ENCODE peak calls at places on chromosome X, in seven cellular contexts. E is IMR-90, N is fibroblast of lung, A is HFF-Myc, P is left lung, U is mesendoderm, R is NB4. Q is an unnamed sample.

GRCh38 chrX:65821721-65822496 is 154.5 kb downstream of the MSN start:
- DNase-seq in E (no peak), N (no peak), A (no peak), P (peak), U (peak), R (no peak), Q (no peak)

GRCh38 chrX:23434356-23434884 is 99.8 kb downstream of the PTCHD1 start:
- DNase-seq in E (peak), N (peak), A (no peak), P (peak), U (no peak), R (no peak), Q (no peak)

GRCh38 chrX:154082396-154083133 is 15.0 kb downstream of the MECP2 start:
- DNase-seq in E (peak), N (peak), A (peak), P (no peak), U (no peak), R (no peak), Q (peak)

GRCh38 chrX:123731987-123732678 is 719 bp downstream of the THOC2 start:
- DNase-seq in E (peak), N (peak), A (no peak), P (no peak), U (peak), R (peak), Q (peak)

GRCh38 chrX:50106051-50106450 is 94.8 kb downstream of the AKAP4 start:
- DNase-seq in E (no peak), N (no peak), A (no peak), P (no peak), U (no peak), R (no peak), Q (no peak)

GRCh38 chrX:68945603-68946228 is 116.9 kb downstream of the EFNB1 start:
- DNase-seq in E (peak), N (peak), A (no peak), P (no peak), U (peak), R (peak), Q (peak)

GRCh38 chrX:129932137-129932791 is 26.3 kb downstream of the UTP14A start:
- DNase-seq in E (peak), N (peak), A (peak), P (peak), U (peak), R (peak), Q (peak)

GRCh38 chrX:27039332-27039731 is 423.8 kb downstream of the PPP4R3C start:
- DNase-seq in E (no peak), N (no peak), A (no peak), P (no peak), U (no peak), R (no peak), Q (no peak)

GRCh38 chrX:139831689-139832456 is 101.0 kb downstream of the ATP11C start:
- DNase-seq in E (peak), N (peak), A (peak), P (no peak), U (peak), R (peak), Q (no peak)

GRCh38 chrX:49910344-49910743 is 12.1 kb upstream of the CLCN5 start:
- DNase-seq in E (no peak), N (no peak), A (no peak), P (no peak), U (no peak), R (no peak), Q (no peak)

GRCh38 chrX:12974217-12974796 is 603 bp upstream of the TMSB4X start:
- DNase-seq in E (peak), N (peak), A (no peak), P (peak), U (peak), R (peak), Q (peak)

GRCh38 chrX:110287605-110288004 is 30.3 kb downstream of the AMMECR1 start:
- DNase-seq in E (peak), N (peak), A (no peak), P (no peak), U (no peak), R (no peak), Q (no peak)

GRCh38 chrX:15505104-15505503 is 4.5 kb downstream of the BMX start:
- DNase-seq in E (no peak), N (no peak), A (no peak), P (no peak), U (no peak), R (no peak), Q (peak)

GRCh38 chrX:24395775-24396174 is 35.3 kb downstream of the SUPT20HL1 start:
- DNase-seq in E (peak), N (peak), A (peak), P (no peak), U (peak), R (peak), Q (peak)

GRCh38 chrX:45801554-45801953 is 600.9 kb upstream of the DIPK2B start:
- DNase-seq in E (peak), N (peak), A (no peak), P (no peak), U (no peak), R (peak), Q (no peak)

GRCh38 chrX:38312436-38312835 is 14.9 kb downstream of the RPGR start:
- DNase-seq in E (peak), N (peak), A (no peak), P (no peak), U (no peak), R (peak), Q (no peak)

GRCh38 chrX:153830632-153831434 is 489 bp upstream of the PDZD4 start:
- DNase-seq in E (no peak), N (no peak), A (no peak), P (no peak), U (no peak), R (no peak), Q (no peak)

GRCh38 chrX:39869846-39870601 is 227.7 kb downstream of the BCOR start:
- DNase-seq in E (peak), N (peak), A (no peak), P (no peak), U (no peak), R (peak), Q (peak)

GRCh38 chrX:79161655-79162054 is 17.2 kb downstream of the GPR174 start:
- DNase-seq in E (no peak), N (no peak), A (no peak), P (no peak), U (no peak), R (peak), Q (no peak)

GRCh38 chrX:40402771-40403533 is 177.8 kb upstream of the ATP6AP2 start:
- DNase-seq in E (peak), N (peak), A (no peak), P (peak), U (peak), R (peak), Q (peak)

GRCh38 chrX:26952213-26952612 is 510.9 kb downstream of the PPP4R3C start:
- DNase-seq in E (no peak), N (peak), A (no peak), P (no peak), U (peak), R (no peak), Q (no peak)

GRCh38 chrX:28177202-28177601 is 196.0 kb upstream of the DCAF8L1 start:
- DNase-seq in E (no peak), N (no peak), A (no peak), P (no peak), U (peak), R (peak), Q (peak)

GRCh38 chrX:30615229-30615628 is 37.7 kb upstream of the TASL start:
- DNase-seq in E (peak), N (peak), A (no peak), P (no peak), U (no peak), R (no peak), Q (no peak)

GRCh38 chrX:34810364-34810763 is 132.2 kb upstream of the FAM47B start:
- DNase-seq in E (peak), N (peak), A (peak), P (no peak), U (no peak), R (peak), Q (no peak)

GRCh38 chrX:2243913-2244460 is 256.8 kb downstream of the DHRSX start:
- DNase-seq in E (peak), N (peak), A (peak), P (no peak), U (no peak), R (no peak), Q (peak)

GRCh38 chrX:152206426-152206825 is 68.0 kb upstream of the MAGEA10 start:
- DNase-seq in E (no peak), N (no peak), A (no peak), P (no peak), U (no peak), R (no peak), Q (no peak)

GRCh38 chrX:9420513-9420912 is 44.3 kb upstream of the TBL1X start:
- DNase-seq in E (peak), N (peak), A (no peak), P (no peak), U (peak), R (peak), Q (no peak)
- H3K4me3 ChIP-seq in E (no peak), N (no peak), A (no peak), P (no peak), U (no peak), R (no peak), Q (no peak)

GRCh38 chrX:150696264-150696789 is 3.1 kb downstream of the MTMR1 start:
- DNase-seq in E (no peak), N (no peak), A (no peak), P (no peak), U (no peak), R (peak), Q (no peak)

GRCh38 chrX:150692837-150693781 is at the start of gene MTMR1:
- DNase-seq in E (no peak), N (no peak), A (no peak), P (peak), U (peak), R (peak), Q (peak)

GRCh38 chrX:150696836-150697235 is 3.6 kb downstream of the MTMR1 start:
- DNase-seq in E (no peak), N (no peak), A (no peak), P (no peak), U (no peak), R (no peak), Q (no peak)

GRCh38 chrX:150693782-150694574 is 782 bp downstream of the MTMR1 start:
- DNase-seq in E (peak), N (peak), A (peak), P (peak), U (peak), R (peak), Q (peak)

GRCh38 chrX:150694738-150695410 is 1.7 kb downstream of the MTMR1 start:
- DNase-seq in E (no peak), N (no peak), A (no peak), P (no peak), U (no peak), R (peak), Q (peak)
- H3K4me3 ChIP-seq in E (no peak), N (peak), A (peak), P (no peak), U (no peak), R (no peak), Q (no peak)

DNA sequence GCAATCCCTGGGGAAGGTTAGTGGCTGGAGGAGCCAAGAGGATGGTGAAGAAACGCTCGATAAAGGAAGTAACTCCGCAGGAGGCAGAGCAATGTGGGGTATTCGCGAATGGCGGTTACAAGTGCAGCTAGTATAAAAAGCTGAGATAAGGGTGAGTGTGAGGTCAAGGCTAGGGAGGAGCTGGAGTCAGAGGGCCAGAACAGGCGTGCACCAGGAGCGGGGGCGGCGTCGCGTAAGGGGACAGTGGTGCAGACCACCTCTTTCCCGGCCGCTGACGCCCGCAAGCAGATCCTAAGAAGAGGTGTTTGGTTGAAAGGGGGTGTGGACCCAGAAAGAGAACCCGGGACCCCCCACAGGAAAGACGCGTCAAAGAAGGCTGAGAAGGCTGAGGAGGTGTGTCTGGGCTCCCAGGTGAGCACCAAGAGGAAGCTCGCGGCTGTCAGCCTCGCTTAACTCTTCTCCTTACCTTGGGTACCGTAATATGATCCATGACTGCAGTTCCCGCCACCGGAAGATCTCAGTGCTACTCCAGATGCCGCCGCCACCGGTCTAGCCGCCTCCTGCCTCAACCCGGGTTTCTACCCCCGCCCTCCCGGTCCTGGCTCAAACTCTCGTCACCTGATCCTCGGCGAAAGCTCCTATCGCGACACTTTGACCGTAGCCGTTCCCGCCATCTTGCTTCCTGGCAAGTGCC is at the start of gene MTMR8:
- DNase-seq in E (no peak), N (peak), A (no peak), P (peak), U (peak), R (peak), Q (peak)
- H3K4me3 ChIP-seq in E (no peak), N (peak), A (no peak), P (peak), U (peak), R (peak), Q (peak)

GRCh38 chrX:146449243-146449642 is 360.3 kb upstream of the CXorf51B start:
- DNase-seq in E (no peak), N (no peak), A (no peak), P (no peak), U (no peak), R (no peak), Q (no peak)

GRCh38 chrX:146454363-146454762 is 355.2 kb upstream of the CXorf51B start:
- DNase-seq in E (no peak), N (no peak), A (no peak), P (no peak), U (no peak), R (no peak), Q (no peak)

GRCh38 chrX:146448791-146449190 is 360.8 kb upstream of the CXorf51B start:
- DNase-seq in E (no peak), N (no peak), A (no peak), P (no peak), U (no peak), R (no peak), Q (no peak)
- H3K4me3 ChIP-seq in E (no peak), N (no peak), A (no peak), P (no peak), U (no peak), R (no peak), Q (no peak)

GRCh38 chrX:51798701-51799100 is 55.5 kb downstream of the GSPT2 start:
- DNase-seq in E (no peak), N (no peak), A (no peak), P (no peak), U (no peak), R (no peak), Q (no peak)

GRCh38 chrX:51795136-51795535 is 51.9 kb downstream of the GSPT2 start:
- DNase-seq in E (no peak), N (no peak), A (no peak), P (no peak), U (no peak), R (peak), Q (no peak)
- H3K4me3 ChIP-seq in E (no peak), N (no peak), A (no peak), P (no peak), U (no peak), R (no peak), Q (no peak)

GRCh38 chrX:11667286-11667685 is 1.6 kb upstream of the ARHGAP6 start:
- DNase-seq in E (no peak), N (no peak), A (no peak), P (no peak), U (no peak), R (no peak), Q (no peak)
- H3K4me3 ChIP-seq in E (no peak), N (no peak), A (no peak), P (no peak), U (no peak), R (no peak), Q (no peak)

GRCh38 chrX:122134291-122134690 is 1049.8 kb upstream of the GRIA3 start:
- DNase-seq in E (no peak), N (no peak), A (no peak), P (no peak), U (no peak), R (no peak), Q (no peak)
- H3K4me3 ChIP-seq in E (no peak), N (no peak), A (no peak), P (no peak), U (no peak), R (no peak), Q (no peak)

GRCh38 chrX:70476934-70477733 is 32.5 kb downstream of the DLG3 start:
- DNase-seq in E (peak), N (peak), A (peak), P (peak), U (peak), R (peak), Q (peak)
- H3K4me3 ChIP-seq in E (no peak), N (peak), A (no peak), P (no peak), U (no peak), R (no peak), Q (no peak)

DNA sequence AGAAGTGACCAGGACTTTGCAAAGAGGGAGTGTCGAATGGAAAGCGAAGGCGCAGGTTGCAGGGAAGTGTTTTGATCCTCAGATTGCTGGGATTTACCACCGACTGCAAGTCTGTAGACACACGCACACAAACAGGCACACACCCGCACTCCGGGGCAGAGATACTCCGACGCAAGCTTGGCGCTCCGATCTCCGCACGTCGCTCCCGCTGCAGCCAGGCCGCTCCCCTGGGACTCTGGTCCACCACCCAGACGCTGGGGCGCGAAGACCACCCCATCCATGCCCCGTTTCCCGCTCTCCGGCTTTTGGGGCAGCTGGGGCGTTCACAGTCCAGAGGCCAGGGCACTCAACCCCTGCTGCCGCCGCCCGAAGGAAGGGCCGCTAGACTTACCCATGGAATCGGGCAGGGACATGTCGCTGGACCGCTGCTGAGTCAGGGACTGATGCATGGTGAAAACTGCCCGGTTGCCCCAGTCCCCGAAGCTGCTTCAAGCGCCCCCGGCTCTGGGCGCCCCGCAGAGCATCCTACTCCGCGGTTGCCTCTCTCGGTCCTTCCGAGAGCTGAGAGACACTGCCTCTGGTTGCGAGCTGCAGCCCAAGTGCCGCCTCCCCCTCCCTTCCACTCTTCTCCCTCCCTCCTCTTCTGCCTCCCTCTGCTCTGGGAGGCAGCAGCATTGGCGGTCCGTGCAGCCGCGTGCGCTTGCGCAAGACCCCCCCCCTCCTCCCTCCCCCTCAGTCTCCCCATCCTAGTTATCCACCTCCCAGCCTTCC is at the start of gene TMEM255A:
- DNase-seq in E (no peak), N (peak), A (no peak), P (no peak), U (peak), R (peak), Q (no peak)
- H3K4me3 ChIP-seq in E (peak), N (peak), A (no peak), P (peak), U (peak), R (no peak), Q (no peak)

DNA sequence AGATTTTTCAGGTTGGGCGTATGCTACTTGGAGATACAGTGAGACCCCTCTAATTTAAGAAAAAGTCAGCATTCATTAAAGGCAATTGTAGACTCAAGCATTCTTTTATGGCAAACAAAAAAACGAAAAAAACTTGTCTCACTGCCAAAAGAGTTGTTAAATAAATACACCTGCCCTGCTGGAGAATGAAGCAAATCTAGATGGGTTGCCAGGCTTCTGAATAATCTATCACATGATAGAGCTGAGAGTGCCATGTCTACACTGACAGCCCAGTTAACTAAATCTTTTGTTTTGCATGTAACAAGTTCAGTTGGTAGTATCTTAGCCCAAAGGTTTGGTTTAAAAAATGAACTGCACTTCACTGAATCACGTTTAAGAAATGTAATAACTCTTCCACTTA is 69.9 kb downstream of the AGTR2 start:
- DNase-seq in E (no peak), N (peak), A (no peak), P (no peak), U (no peak), R (no peak), Q (no peak)
- H3K4me3 ChIP-seq in E (no peak), N (no peak), A (no peak), P (no peak), U (no peak), R (no peak), Q (no peak)

Q was measured in K562.